ENCODE peak calls at places on chromosomes 12 and 14, in six cellular contexts. One of them, this sample, is unnamed.

GRCh38 chr12:120015313-120015712 is 26.3 kb downstream of the BICDL1 start:
- DNase-seq in effector memory CD4-positive, alpha-beta T cell: peak; percentile 16
- DNase-seq in M059J: no peak
- DNase-seq in NCI-H1694 treated with DMSO at 0.1 percent for 48 hours: no peak
- DNase-seq in C1 segment of cervical spinal cord: no peak
- DNase-seq in WTC11: no peak
- DNase-seq in this sample: no peak

GRCh38 chr12:53381739-53382630 is 2.0 kb downstream of the SP1 start:
- DNase-seq in effector memory CD4-positive, alpha-beta T cell: peak; percentile 26
- DNase-seq in M059J: peak; percentile 72
- DNase-seq in NCI-H1694 treated with DMSO at 0.1 percent for 48 hours: peak; percentile 15
- DNase-seq in C1 segment of cervical spinal cord: peak; percentile 8
- DNase-seq in WTC11: peak; percentile 60
- DNase-seq in this sample: no peak

GRCh38 chr14:99627510-99628381 is 17.2 kb upstream of the HHIPL1 start:
- DNase-seq in effector memory CD4-positive, alpha-beta T cell: no peak
- DNase-seq in M059J: peak; percentile 40
- DNase-seq in NCI-H1694 treated with DMSO at 0.1 percent for 48 hours: no peak
- DNase-seq in C1 segment of cervical spinal cord: no peak
- DNase-seq in WTC11: no peak
- DNase-seq in this sample: no peak

GRCh38 chr12:57299514-57300016 is 48.6 kb upstream of the STAC3 start:
- DNase-seq in effector memory CD4-positive, alpha-beta T cell: no peak
- DNase-seq in M059J: peak; percentile 34
- DNase-seq in NCI-H1694 treated with DMSO at 0.1 percent for 48 hours: no peak
- DNase-seq in C1 segment of cervical spinal cord: no peak
- DNase-seq in WTC11: no peak
- DNase-seq in this sample: no peak

GRCh38 chr14:71266994-71267636 is 359.9 kb downstream of the PCNX1 start:
- DNase-seq in effector memory CD4-positive, alpha-beta T cell: no peak
- DNase-seq in M059J: peak; percentile 61
- DNase-seq in NCI-H1694 treated with DMSO at 0.1 percent for 48 hours: no peak
- DNase-seq in C1 segment of cervical spinal cord: no peak
- DNase-seq in WTC11: no peak
- DNase-seq in this sample: no peak

GRCh38 chr12:101792046-101792931 is 38.5 kb downstream of the GNPTAB start:
- DNase-seq in effector memory CD4-positive, alpha-beta T cell: no peak
- DNase-seq in M059J: peak; percentile 22
- DNase-seq in NCI-H1694 treated with DMSO at 0.1 percent for 48 hours: no peak
- DNase-seq in C1 segment of cervical spinal cord: no peak
- DNase-seq in WTC11: no peak
- DNase-seq in this sample: no peak

GRCh38 chr12:99253068-99253467 is 394.5 kb upstream of the GARIN6 start:
- DNase-seq in effector memory CD4-positive, alpha-beta T cell: no peak
- DNase-seq in M059J: peak; percentile 10
- DNase-seq in NCI-H1694 treated with DMSO at 0.1 percent for 48 hours: no peak
- DNase-seq in C1 segment of cervical spinal cord: no peak
- DNase-seq in WTC11: no peak
- DNase-seq in this sample: no peak

GRCh38 chr14:68097727-68098126 is 278.1 kb downstream of the RAD51B start:
- DNase-seq in effector memory CD4-positive, alpha-beta T cell: no peak
- DNase-seq in M059J: no peak
- DNase-seq in NCI-H1694 treated with DMSO at 0.1 percent for 48 hours: no peak
- DNase-seq in C1 segment of cervical spinal cord: no peak
- DNase-seq in WTC11: no peak
- DNase-seq in this sample: no peak

GRCh38 chr14:68986926-68987652 is 8.0 kb upstream of the ACTN1 start:
- DNase-seq in effector memory CD4-positive, alpha-beta T cell: no peak
- DNase-seq in M059J: peak; percentile 28
- DNase-seq in NCI-H1694 treated with DMSO at 0.1 percent for 48 hours: no peak
- DNase-seq in C1 segment of cervical spinal cord: no peak
- DNase-seq in WTC11: no peak
- DNase-seq in this sample: no peak

GRCh38 chr12:116630762-116631161 is 71.6 kb downstream of the MAP1LC3B2 start:
- DNase-seq in effector memory CD4-positive, alpha-beta T cell: no peak
- DNase-seq in M059J: no peak
- DNase-seq in NCI-H1694 treated with DMSO at 0.1 percent for 48 hours: no peak
- DNase-seq in C1 segment of cervical spinal cord: no peak
- DNase-seq in WTC11: no peak
- DNase-seq in this sample: no peak

GRCh38 chr14:69561893-69562292 is 12.8 kb downstream of the CCDC177 start:
- DNase-seq in effector memory CD4-positive, alpha-beta T cell: no peak
- DNase-seq in M059J: no peak
- DNase-seq in NCI-H1694 treated with DMSO at 0.1 percent for 48 hours: no peak
- DNase-seq in C1 segment of cervical spinal cord: no peak
- DNase-seq in WTC11: no peak
- DNase-seq in this sample: no peak

GRCh38 chr12:25884024-25884919 is 74.2 kb upstream of the RASSF8 start:
- DNase-seq in effector memory CD4-positive, alpha-beta T cell: no peak
- DNase-seq in M059J: no peak
- DNase-seq in NCI-H1694 treated with DMSO at 0.1 percent for 48 hours: no peak
- DNase-seq in C1 segment of cervical spinal cord: no peak
- DNase-seq in WTC11: peak; percentile 17
- DNase-seq in this sample: no peak

GRCh38 chr14:92473947-92474535 is 39.5 kb upstream of the RIN3 start:
- DNase-seq in effector memory CD4-positive, alpha-beta T cell: no peak
- DNase-seq in M059J: no peak
- DNase-seq in NCI-H1694 treated with DMSO at 0.1 percent for 48 hours: no peak
- DNase-seq in C1 segment of cervical spinal cord: no peak
- DNase-seq in WTC11: no peak
- DNase-seq in this sample: no peak

GRCh38 chr12:124517260-124518050 is 50.0 kb downstream of the NCOR2 start:
- DNase-seq in effector memory CD4-positive, alpha-beta T cell: no peak
- DNase-seq in M059J: peak; percentile 76
- DNase-seq in NCI-H1694 treated with DMSO at 0.1 percent for 48 hours: peak; percentile 75
- DNase-seq in C1 segment of cervical spinal cord: peak; percentile 63
- DNase-seq in WTC11: no peak
- DNase-seq in this sample: no peak

GRCh38 chr12:69269736-69270135 is 30.4 kb downstream of the CPSF6 start:
- DNase-seq in effector memory CD4-positive, alpha-beta T cell: no peak
- DNase-seq in M059J: no peak
- DNase-seq in NCI-H1694 treated with DMSO at 0.1 percent for 48 hours: no peak
- DNase-seq in C1 segment of cervical spinal cord: no peak
- DNase-seq in WTC11: no peak
- DNase-seq in this sample: no peak

This sample was measured in cortex of kidney.